ENCODE peak calls at places on chromosomes 13 and 19, in nine cellular contexts. F is NCI-H1436; R is nephron progenitor cell; V is HS-5; K is activated naive CD8-positive, alpha-beta T cell treated with anti-CD3 and anti-CD28 coated beads, Interleukin-2, amount 50 U/mL, for 24 hours; H is EL; M is RCC 7860; L is germinal center; A is HCEC 1CT. O is an unnamed sample.
A peak's percentile ranks its signal among the peaks of the same experiment; 100 is the strongest.

GRCh38 chr19:2318923-2319322 is 9.5 kb downstream of the LSM7 start:
- DNase-seq in R (no peak), H (no peak), F (no peak), A (no peak), K (no peak), M (no peak), V (no peak), L (no peak), O (no peak)

GRCh38 chr13:33918199-33918932 is 100.4 kb downstream of the RFC3 start:
- DNase-seq in F (no peak), H (peak; percentile 82), A (peak; percentile 73), R (no peak), L (no peak), V (peak; percentile 31), K (no peak), M (peak; percentile 67), O (peak; percentile 24)

GRCh38 chr19:367963-368623 is 23.5 kb upstream of the MIER2 start:
- DNase-seq in F (no peak), A (no peak), L (no peak), H (no peak), M (no peak), V (no peak), K (no peak), R (no peak), O (no peak)

GRCh38 chr19:5975388-5975728 is 2.6 kb downstream of the RANBP3 start:
- DNase-seq in K (no peak), L (no peak), F (no peak), H (no peak), R (no peak), A (no peak), V (no peak), M (no peak), O (no peak)

GRCh38 chr13:45847554-45848224 is 3.9 kb downstream of the SIAH3 start:
- DNase-seq in H (no peak), A (no peak), R (no peak), L (no peak), V (no peak), M (peak; percentile 28), F (no peak), K (no peak), O (no peak)

GRCh38 chr19:11833541-11833940 is 15.0 kb upstream of the ZNF439 start:
- DNase-seq in A (no peak), M (no peak), F (no peak), L (no peak), H (no peak), R (no peak), V (no peak), K (no peak), O (no peak)

GRCh38 chr13:51453959-51454703 is 1.3 kb upstream of the INTS6 start:
- DNase-seq in F (no peak), M (no peak), R (peak; percentile 27), K (peak; percentile 53), A (no peak), H (peak; percentile 31), L (no peak), V (no peak), O (peak; percentile 43)

GRCh38 chr13:94329754-94330551 is 149.5 kb downstream of the DCT start:
- DNase-seq in F (no peak), R (no peak), L (no peak), K (no peak), V (peak; percentile 61), A (peak; percentile 95), M (peak; percentile 68), H (peak; percentile 87), O (no peak)

GRCh38 chr19:41691268-41691970 is 3.3 kb upstream of the CEACAM7 start:
- DNase-seq in H (peak; percentile 6), A (no peak), M (no peak), R (no peak), V (no peak), F (peak; percentile 40), K (peak; percentile 44), L (peak; percentile 35), O (no peak)